ENCODE peak calls at places on chromosomes 16 and 17, in four cellular contexts. V, Y, T and I are unnamed samples.

GRCh38 chr17:78504156-78504925 is 72.9 kb downstream of the DNAH17 start:
- DNase-seq in T (no peak), V (no peak), Y (no peak), I (no peak)

GRCh38 chr17:63947711-63948330 is 15.7 kb upstream of the CD79B start:
- DNase-seq in T (no peak), V (no peak), Y (no peak), I (no peak)

GRCh38 chr16:66901626-66902025 is 17.1 kb downstream of the CDH16 start:
- DNase-seq in T (no peak), V (no peak), Y (no peak), I (no peak)

GRCh38 chr16:50708373-50709060 is 15.1 kb downstream of the NOD2 start:
- DNase-seq in V (no peak), T (no peak), Y (no peak), I (no peak)

GRCh38 chr17:8935194-8935593 is 30.3 kb downstream of the PIK3R5 start:
- DNase-seq in T (no peak), Y (no peak), V (peak; percentile 10), I (no peak)

GRCh38 chr16:62516001-62516400 is 479.8 kb upstream of the CDH8 start:
- DNase-seq in V (no peak), Y (no peak), T (no peak), I (no peak)

GRCh38 chr16:87848676-87849345 is 20.5 kb downstream of the SLC7A5 start:
- DNase-seq in T (peak; percentile 53), V (no peak), Y (no peak), I (no peak)

GRCh38 chr16:14579266-14579665 is 50.8 kb downstream of the PARN start:
- DNase-seq in T (no peak), V (no peak), Y (no peak), I (no peak)

GRCh38 chr16:49620158-49620867 is 235.6 kb downstream of the ZNF423 start:
- DNase-seq in V (no peak), T (no peak), Y (peak; percentile 31), I (no peak)

GRCh38 chr16:79131676-79132075 is 468.9 kb downstream of the MAF start:
- DNase-seq in V (no peak), T (no peak), Y (no peak), I (no peak)

GRCh38 chr16:85448557-85449194 is 164.4 kb upstream of the GSE1 start:
- DNase-seq in T (no peak), V (no peak), Y (peak; percentile 71), I (no peak)

GRCh38 chr17:7846063-7846735 is 8.7 kb upstream of the TMEM88 start:
- DNase-seq in Y (no peak), T (no peak), V (no peak), I (no peak)

GRCh38 chr16:52872706-52873105 is 180.0 kb downstream of the CHD9NB start:
- DNase-seq in V (no peak), Y (no peak), T (no peak), I (no peak)

GRCh38 chr17:43468746-43469544 is 14.8 kb upstream of the DHX8 start:
- DNase-seq in T (no peak), Y (no peak), V (no peak), I (no peak)

GRCh38 chr17:59963738-59964454 is 644 bp downstream of the RNFT1 start:
- DNase-seq in T (peak; percentile 37), Y (peak; percentile 60), V (peak; percentile 6), I (peak; percentile 29)

GRCh38 chr17:14119546-14119945 is 50.2 kb downstream of the COX10 start:
- DNase-seq in V (no peak), T (no peak), Y (no peak), I (no peak)

GRCh38 chr17:75769536-75769935 is 4.5 kb upstream of the GALK1 start:
- DNase-seq in Y (no peak), T (no peak), V (no peak), I (no peak)

GRCh38 chr16:68892214-68892613 is 48.9 kb downstream of the TANGO6 start:
- DNase-seq in V (no peak), T (no peak), Y (no peak), I (no peak)

GRCh38 chr17:76368545-76368944 is 14.8 kb upstream of the PRPSAP1 start:
- DNase-seq in V (peak; percentile 34), Y (no peak), T (no peak), I (no peak)

GRCh38 chr17:50710025-50710424 is 2.3 kb upstream of the ANKRD40 start:
- DNase-seq in V (peak; percentile 44), Y (no peak), T (no peak), I (no peak)

GRCh38 chr16:9099131-9099625 is 7.7 kb downstream of the HAPSTR1 start:
- DNase-seq in T (no peak), Y (no peak), V (no peak), I (no peak)

GRCh38 chr16:10521681-10522274 is 58.6 kb downstream of the EMP2 start:
- DNase-seq in V (peak; percentile 83), Y (peak; percentile 70), T (no peak), I (peak; percentile 47)

GRCh38 chr17:17343896-17344506 is 40.8 kb downstream of the NT5M start:
- DNase-seq in Y (no peak), V (no peak), T (no peak), I (no peak)

GRCh38 chr17:48841395-48841831 is 10.6 kb downstream of the CALCOCO2 start:
- DNase-seq in V (no peak), T (no peak), Y (no peak), I (peak; percentile 54)

GRCh38 chr16:23509763-23510153 is 536 bp downstream of the GGA2 start:
- DNase-seq in Y (no peak), V (peak; percentile 50), T (no peak), I (no peak)

GRCh38 chr16:72560617-72561016 is 388.7 kb upstream of the PMFBP1 start:
- DNase-seq in V (no peak), Y (no peak), T (no peak), I (peak; percentile 19)

GRCh38 chr16:76311260-76311659 is 34.1 kb downstream of the CNTNAP4 start:
- DNase-seq in Y (no peak), V (no peak), T (no peak), I (no peak)

GRCh38 chr17:52465407-52465806 is 306.9 kb upstream of the CA10 start:
- DNase-seq in V (no peak), Y (no peak), T (no peak), I (no peak)

GRCh38 chr16:11160676-11161115 is 95.3 kb downstream of the SOCS1 start:
- DNase-seq in Y (no peak), T (no peak), V (no peak), I (no peak)

GRCh38 chr17:34377078-34377823 is 14.2 kb upstream of the CCL1 start:
- DNase-seq in Y (no peak), V (no peak), T (no peak), I (no peak)
- H3K4me1 ChIP-seq in Y (peaks cover 3% of the 10 kb centered on the region), V (peaks cover 3% of the 10 kb centered on the region), T (no peaks in the 10 kb centered on the region), I (no peaks in the 10 kb centered on the region)

GRCh38 chr16:401468-402348 is at the start of gene DECR2:
- DNase-seq in V (peak; percentile 95), Y (peak; percentile 98), T (peak; percentile 95), I (peak; percentile 96)

GRCh38 chr16:397736-398332 is 835 bp downstream of the NME4 start:
- DNase-seq in T (peak; percentile 66), Y (peak; percentile 81), V (peak; percentile 87), I (peak; percentile 82)

GRCh38 chr16:399278-400019 is 2.2 kb upstream of the DECR2 start:
- DNase-seq in T (no peak), Y (no peak), V (no peak), I (no peak)

GRCh38 chr16:398551-399277 is 1.7 kb downstream of the NME4 start:
- DNase-seq in T (no peak), Y (no peak), V (peak; percentile 74), I (no peak)

GRCh38 chr16:400061-400540 is 1.6 kb upstream of the DECR2 start:
- DNase-seq in Y (no peak), V (peak; percentile 36), T (no peak), I (no peak)
- TF ChIP-seq POLR2AphosphoS5 in Y (no peak), V (no peak), T (no peak), I (no peak)

GRCh38 chr16:54654429-54654828 is 276.2 kb upstream of the IRX5 start:
- DNase-seq in V (peak; percentile 18), Y (no peak), T (no peak), I (no peak)
- H3K27ac ChIP-seq in V (no peak overlapping the region), Y (no peak overlapping the region), T (peak overlapping the region; percentile 83), I (no peak overlapping the region)

DNA sequence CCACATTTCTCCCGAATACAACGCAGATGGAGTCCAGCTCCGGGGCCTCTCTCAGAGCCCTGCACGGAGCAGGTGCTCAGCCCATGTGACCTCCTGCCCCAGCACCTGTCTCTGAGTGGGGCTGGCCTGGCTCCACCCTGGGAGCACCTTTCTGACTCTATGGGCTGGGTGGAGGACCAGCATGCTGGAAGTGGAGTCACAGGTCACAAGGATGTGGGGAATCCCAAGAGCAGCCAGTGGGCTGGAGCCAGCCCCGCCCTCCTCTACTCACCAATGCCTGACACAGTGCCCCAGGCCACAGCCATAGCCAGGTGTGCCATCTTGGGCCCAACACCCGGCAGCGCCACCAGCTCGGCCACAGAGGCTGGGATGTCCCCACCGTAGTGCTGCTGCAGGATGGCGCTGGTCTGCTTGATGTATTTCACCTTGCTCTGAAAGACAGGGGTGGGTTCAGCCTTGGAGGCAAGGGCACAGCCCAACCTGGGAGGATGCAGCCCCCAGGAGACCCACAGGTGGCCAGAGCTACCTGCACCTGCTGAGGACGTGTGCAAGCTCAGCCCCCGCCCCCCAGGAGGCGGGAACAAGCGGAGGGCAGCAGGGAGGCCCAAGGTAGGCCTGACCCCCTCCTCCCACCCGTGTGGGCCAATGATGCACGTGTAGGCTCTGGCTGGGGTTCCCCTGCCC is 4.2 kb downstream of the NTHL1 start:
- DNase-seq in Y (peak; percentile 69), V (no peak), T (no peak), I (no peak)
- H3K4me1 ChIP-seq in Y (peaks cover 80% of the 10 kb centered on the region), V (peaks cover 7% of the 10 kb centered on the region), T (peaks cover 6% of the 10 kb centered on the region), I (peaks cover 23% of the 10 kb centered on the region)

GRCh38 chr16:30117768-30118167 is 4.4 kb upstream of the GDPD3 start:
- DNase-seq in V (no peak), T (no peak), Y (no peak), I (no peak)
- TF ChIP-seq POLR2AphosphoS5 in V (no peak), T (no peak), Y (no peak), I (no peak)

GRCh38 chr17:45332989-45333701 is 16.3 kb upstream of the MAP3K14 start:
- DNase-seq in T (no peak), V (no peak), Y (peak; percentile 9), I (no peak)
- H3K27ac ChIP-seq in T (no peak overlapping the region), V (no peak overlapping the region), Y (no peak overlapping the region), I (no peak overlapping the region)